ENCODE peak calls at places on chromosome 5, in six cellular contexts. One of them, this sample, is unnamed. For H3K36me3, the result is how much of the 10 kb centered on the place peaks cover.

GRCh38 chr5:154238776-154239481 is 48.4 kb downstream of the GALNT10 start:
- DNase-seq in left lung: no peak
- DNase-seq in thyroid gland: no peak
- DNase-seq in mesendoderm: peak
- DNase-seq in cardiac muscle cell: no peak
- DNase-seq in ovary: no peak
- DNase-seq in this sample: no peak

GRCh38 chr5:68673451-68674180 is 420.2 kb upstream of the SLC30A5 start:
- DNase-seq in left lung: no peak
- DNase-seq in thyroid gland: peak
- DNase-seq in mesendoderm: no peak
- DNase-seq in cardiac muscle cell: no peak
- DNase-seq in ovary: no peak
- DNase-seq in this sample: no peak

GRCh38 chr5:173522518-173522917 is 93.9 kb downstream of the BOD1 start:
- DNase-seq in left lung: no peak
- DNase-seq in thyroid gland: no peak
- DNase-seq in mesendoderm: no peak
- DNase-seq in cardiac muscle cell: no peak
- DNase-seq in ovary: no peak
- DNase-seq in this sample: no peak

GRCh38 chr5:74363603-74364205 is 276.8 kb downstream of the ENC1 start:
- DNase-seq in left lung: no peak
- DNase-seq in thyroid gland: no peak
- DNase-seq in mesendoderm: no peak
- DNase-seq in cardiac muscle cell: no peak
- DNase-seq in ovary: no peak
- DNase-seq in this sample: no peak

GRCh38 chr5:87827561-87827960 is 414.8 kb upstream of the CCNH start:
- DNase-seq in left lung: no peak
- DNase-seq in thyroid gland: no peak
- DNase-seq in mesendoderm: no peak
- DNase-seq in cardiac muscle cell: no peak
- DNase-seq in ovary: no peak
- DNase-seq in this sample: no peak

GRCh38 chr5:178201221-178201926 is 3.0 kb upstream of the HNRNPAB start:
- DNase-seq in left lung: no peak
- DNase-seq in thyroid gland: no peak
- DNase-seq in mesendoderm: no peak
- DNase-seq in cardiac muscle cell: no peak
- DNase-seq in ovary: no peak
- DNase-seq in this sample: no peak

GRCh38 chr5:128015978-128016377 is 67.6 kb upstream of the SLC12A2 start:
- DNase-seq in left lung: no peak
- DNase-seq in thyroid gland: no peak
- DNase-seq in mesendoderm: peak
- DNase-seq in cardiac muscle cell: no peak
- DNase-seq in ovary: no peak
- DNase-seq in this sample: no peak

GRCh38 chr5:103525366-103525765 is 37.2 kb downstream of the NUDT12 start:
- DNase-seq in left lung: no peak
- DNase-seq in thyroid gland: no peak
- DNase-seq in mesendoderm: no peak
- DNase-seq in cardiac muscle cell: no peak
- DNase-seq in ovary: no peak
- DNase-seq in this sample: no peak

GRCh38 chr5:160649304-160649703 is 202.7 kb downstream of the ATP10B start:
- DNase-seq in left lung: no peak
- DNase-seq in thyroid gland: peak
- DNase-seq in mesendoderm: peak
- DNase-seq in cardiac muscle cell: no peak
- DNase-seq in ovary: no peak
- DNase-seq in this sample: peak

GRCh38 chr5:157915638-157916037 is 56.7 kb upstream of the CLINT1 start:
- DNase-seq in left lung: peak
- DNase-seq in thyroid gland: peak
- DNase-seq in mesendoderm: no peak
- DNase-seq in cardiac muscle cell: peak
- DNase-seq in ovary: peak
- DNase-seq in this sample: peak

GRCh38 chr5:79075646-79076426 is 6.3 kb downstream of the BHMT2 start:
- DNase-seq in left lung: no peak
- DNase-seq in thyroid gland: no peak
- DNase-seq in mesendoderm: no peak
- DNase-seq in cardiac muscle cell: no peak
- DNase-seq in ovary: no peak
- DNase-seq in this sample: no peak

GRCh38 chr5:547086-547924 is 23.1 kb upstream of the SLC9A3 start:
- DNase-seq in left lung: peak
- DNase-seq in thyroid gland: no peak
- DNase-seq in mesendoderm: no peak
- DNase-seq in cardiac muscle cell: no peak
- DNase-seq in ovary: peak
- DNase-seq in this sample: no peak

GRCh38 chr5:158382473-158382872 is 523.5 kb upstream of the CLINT1 start:
- DNase-seq in left lung: peak
- DNase-seq in thyroid gland: peak
- DNase-seq in mesendoderm: peak
- DNase-seq in cardiac muscle cell: no peak
- DNase-seq in ovary: peak
- DNase-seq in this sample: peak

GRCh38 chr5:81922790-81923398 is 48.9 kb upstream of the ATG10 start:
- DNase-seq in left lung: no peak
- DNase-seq in thyroid gland: peak
- DNase-seq in mesendoderm: no peak
- DNase-seq in cardiac muscle cell: peak
- DNase-seq in ovary: no peak
- DNase-seq in this sample: no peak

GRCh38 chr5:40277161-40277906 is 402.4 kb upstream of the PTGER4 start:
- DNase-seq in left lung: no peak
- DNase-seq in thyroid gland: no peak
- DNase-seq in mesendoderm: no peak
- DNase-seq in cardiac muscle cell: no peak
- DNase-seq in ovary: no peak
- DNase-seq in this sample: no peak

GRCh38 chr5:172906888-172907287 is 52.3 kb upstream of the RPL26L1 start:
- DNase-seq in left lung: peak
- DNase-seq in thyroid gland: no peak
- DNase-seq in mesendoderm: peak
- DNase-seq in cardiac muscle cell: peak
- DNase-seq in ovary: no peak
- DNase-seq in this sample: no peak

GRCh38 chr5:159100928-159101646 is 1.4 kb upstream of the EBF1 start:
- DNase-seq in left lung: no peak
- DNase-seq in thyroid gland: no peak
- DNase-seq in mesendoderm: no peak
- DNase-seq in cardiac muscle cell: no peak
- DNase-seq in ovary: no peak
- DNase-seq in this sample: no peak

GRCh38 chr5:79062431-79062830 is 7.0 kb downstream of the DMGDH start:
- DNase-seq in left lung: no peak
- DNase-seq in thyroid gland: no peak
- DNase-seq in mesendoderm: no peak
- DNase-seq in cardiac muscle cell: no peak
- DNase-seq in ovary: no peak
- DNase-seq in this sample: no peak

GRCh38 chr5:136190904-136191303 is 2.1 kb downstream of the SMIM32 start:
- DNase-seq in left lung: no peak
- DNase-seq in thyroid gland: no peak
- DNase-seq in mesendoderm: no peak
- DNase-seq in cardiac muscle cell: no peak
- DNase-seq in ovary: no peak
- DNase-seq in this sample: no peak

GRCh38 chr5:136192526-136193395 is at the start of gene SMIM32:
- DNase-seq in left lung: no peak
- DNase-seq in thyroid gland: peak
- DNase-seq in mesendoderm: peak
- DNase-seq in cardiac muscle cell: peak
- DNase-seq in ovary: no peak
- DNase-seq in this sample: peak

GRCh38 chr5:136191304-136192014 is 1.5 kb downstream of the SMIM32 start:
- DNase-seq in left lung: no peak
- DNase-seq in thyroid gland: no peak
- DNase-seq in mesendoderm: peak
- DNase-seq in cardiac muscle cell: peak
- DNase-seq in ovary: no peak
- DNase-seq in this sample: no peak

GRCh38 chr5:136193396-136193935 is 504 bp upstream of the SMIM32 start:
- DNase-seq in left lung: no peak
- DNase-seq in thyroid gland: no peak
- DNase-seq in mesendoderm: no peak
- DNase-seq in cardiac muscle cell: no peak
- DNase-seq in ovary: no peak
- DNase-seq in this sample: no peak

DNA sequence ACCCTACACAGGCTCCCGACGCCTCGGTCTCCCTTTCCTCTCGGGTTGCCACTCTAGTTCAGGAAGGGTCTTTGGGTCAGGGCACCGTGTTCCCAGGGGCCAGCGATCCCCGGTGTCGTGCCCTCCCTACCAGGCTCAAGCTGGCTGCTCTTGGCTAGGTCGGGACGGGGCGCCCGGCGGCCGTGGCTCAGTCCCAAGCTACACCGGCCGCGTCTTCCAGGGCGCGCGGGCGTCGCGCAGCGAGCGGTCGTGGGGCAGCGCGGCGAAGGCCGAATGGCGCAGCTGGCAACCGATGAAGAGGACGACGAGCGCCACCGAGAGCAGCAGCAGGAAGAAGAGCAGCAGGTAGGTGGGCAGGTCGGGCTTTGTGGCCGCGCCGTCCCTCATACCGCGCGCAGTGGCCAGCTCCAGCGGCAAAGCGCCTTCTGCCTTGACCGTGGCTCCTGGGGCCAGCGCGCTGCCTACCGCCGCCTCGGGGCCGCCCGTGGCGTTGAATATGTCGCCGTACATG is 892 bp downstream of the SMIM32 start:
- DNase-seq in left lung: no peak
- DNase-seq in thyroid gland: no peak
- DNase-seq in mesendoderm: peak
- DNase-seq in cardiac muscle cell: no peak
- DNase-seq in ovary: no peak
- DNase-seq in this sample: peak
- H3K4me3 ChIP-seq in left lung: no peak
- H3K4me3 ChIP-seq in thyroid gland: peak
- H3K4me3 ChIP-seq in mesendoderm: peak
- H3K4me3 ChIP-seq in cardiac muscle cell: peak
- H3K4me3 ChIP-seq in ovary: peak
- H3K4me3 ChIP-seq in this sample: peak

GRCh38 chr5:131644822-131645221 is 9.8 kb upstream of the RAPGEF6 start:
- DNase-seq in left lung: no peak
- DNase-seq in thyroid gland: no peak
- DNase-seq in mesendoderm: no peak
- DNase-seq in cardiac muscle cell: no peak
- DNase-seq in ovary: no peak
- DNase-seq in this sample: peak

GRCh38 chr5:131647078-131647769 is 12.2 kb upstream of the RAPGEF6 start:
- DNase-seq in left lung: no peak
- DNase-seq in thyroid gland: no peak
- DNase-seq in mesendoderm: no peak
- DNase-seq in cardiac muscle cell: no peak
- DNase-seq in ovary: no peak
- DNase-seq in this sample: no peak

GRCh38 chr5:131654309-131654708 is 19.3 kb upstream of the RAPGEF6 start:
- DNase-seq in left lung: no peak
- DNase-seq in thyroid gland: no peak
- DNase-seq in mesendoderm: no peak
- DNase-seq in cardiac muscle cell: no peak
- DNase-seq in ovary: no peak
- DNase-seq in this sample: no peak

DNA sequence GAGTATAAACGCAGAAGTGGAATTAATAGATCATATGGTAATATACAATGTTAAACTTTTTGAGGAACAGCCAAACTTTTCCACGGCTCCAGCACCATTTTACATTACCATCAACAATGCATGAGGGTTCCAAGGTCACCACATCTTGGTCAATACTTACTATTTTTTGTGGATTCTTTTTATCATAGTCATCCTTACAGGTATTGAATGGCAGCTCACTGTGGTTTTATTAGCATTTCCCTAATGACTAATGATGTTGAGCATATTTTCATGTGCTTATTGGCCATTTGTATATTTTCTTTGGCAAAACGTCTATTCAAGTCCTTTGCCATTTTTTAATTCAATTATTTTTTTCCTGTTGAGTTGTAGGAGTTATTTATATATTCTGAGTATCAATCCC is 14.1 kb upstream of the RAPGEF6 start:
- DNase-seq in left lung: no peak
- DNase-seq in thyroid gland: no peak
- DNase-seq in mesendoderm: no peak
- DNase-seq in cardiac muscle cell: no peak
- DNase-seq in ovary: no peak
- DNase-seq in this sample: no peak
- H3K36me3 ChIP-seq in left lung: half or more
- H3K36me3 ChIP-seq in thyroid gland: under half
- H3K36me3 ChIP-seq in mesendoderm: under half
- H3K36me3 ChIP-seq in cardiac muscle cell: under half
- H3K36me3 ChIP-seq in ovary: under half
- H3K36me3 ChIP-seq in this sample: half or more

DNA sequence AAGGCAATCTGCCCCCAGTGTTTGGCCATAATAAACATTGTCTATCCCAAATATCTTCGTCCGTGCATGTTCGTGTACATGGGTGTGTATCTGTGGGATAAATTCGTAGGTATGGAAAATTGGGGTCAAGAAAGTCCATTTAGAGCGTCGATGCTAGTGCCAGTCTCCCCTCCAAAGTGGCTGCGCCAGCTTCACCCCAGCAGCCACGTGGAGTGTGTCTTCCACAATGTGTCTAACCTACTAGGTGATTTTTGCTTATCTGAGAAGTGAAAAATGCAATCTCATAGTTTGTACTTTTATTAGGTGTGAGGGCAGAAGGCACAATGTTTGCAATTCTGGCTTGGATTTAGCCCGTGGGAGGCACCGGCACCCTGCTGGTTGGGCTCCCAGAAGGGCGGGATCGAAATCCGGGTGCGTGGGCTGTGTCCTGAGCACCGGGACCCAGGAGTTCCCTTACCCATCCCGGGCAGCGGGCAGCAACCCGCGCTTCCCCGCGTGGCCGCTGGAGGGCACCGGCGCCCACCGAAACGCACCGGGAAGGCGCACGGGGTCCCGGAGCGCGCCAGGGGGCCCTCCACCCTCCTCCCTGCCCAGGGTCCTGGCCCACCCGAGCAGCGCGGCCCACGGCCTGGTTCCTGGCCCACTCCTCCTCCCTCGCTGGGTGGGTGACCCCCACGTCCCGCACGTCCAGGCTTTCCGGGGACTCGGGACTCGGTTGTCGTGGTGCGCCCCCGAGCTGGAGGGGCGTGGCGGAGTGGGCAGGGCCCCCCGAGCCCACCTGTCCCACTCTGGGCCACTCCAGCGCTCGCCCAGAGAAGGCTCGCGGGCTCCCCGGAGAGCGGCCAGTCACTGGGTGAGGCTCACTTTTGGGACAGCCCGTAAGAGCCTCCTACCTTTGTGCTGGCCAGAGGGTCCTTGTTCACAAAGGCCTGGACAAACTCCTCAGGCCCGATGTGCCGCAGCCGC is 55.4 kb upstream of the RNF130 start:
- DNase-seq in left lung: peak
- DNase-seq in thyroid gland: peak
- DNase-seq in mesendoderm: no peak
- DNase-seq in cardiac muscle cell: peak
- DNase-seq in ovary: no peak
- DNase-seq in this sample: peak
- H3K4me3 ChIP-seq in left lung: no peak
- H3K4me3 ChIP-seq in thyroid gland: peak
- H3K4me3 ChIP-seq in mesendoderm: no peak
- H3K4me3 ChIP-seq in cardiac muscle cell: no peak
- H3K4me3 ChIP-seq in ovary: no peak
- H3K4me3 ChIP-seq in this sample: peak

GRCh38 chr5:43129161-43129560 is 8.4 kb downstream of the ZNF131 start:
- DNase-seq in left lung: no peak
- DNase-seq in thyroid gland: no peak
- DNase-seq in mesendoderm: no peak
- DNase-seq in cardiac muscle cell: no peak
- DNase-seq in ovary: no peak
- DNase-seq in this sample: no peak
- H3K36me3 ChIP-seq in left lung: half or more
- H3K36me3 ChIP-seq in thyroid gland: under half
- H3K36me3 ChIP-seq in mesendoderm: under half
- H3K36me3 ChIP-seq in cardiac muscle cell: under half
- H3K36me3 ChIP-seq in ovary: under half
- H3K36me3 ChIP-seq in this sample: half or more

This sample was measured in MG63.